ENCODE peak calls at places on chromosome 3, in four cellular contexts. R is AG20443, K is psoas muscle, P is pons. H is an unnamed sample.

GRCh38 chr3:186053954-186054353 is 54.9 kb downstream of the ETV5 start:
- DNase-seq in R (no peak), K (no peak), P (no peak), H (peak)

GRCh38 chr3:114685053-114685630 is 391.3 kb downstream of the TIGIT start:
- DNase-seq in R (no peak), K (no peak), P (no peak), H (no peak)

GRCh38 chr3:128382221-128382807 is 84.4 kb downstream of the DNAJB8 start:
- DNase-seq in R (no peak), K (no peak), P (peak), H (no peak)

GRCh38 chr3:22371592-22372291 is 620.7 kb upstream of the ZNF385D start:
- DNase-seq in R (no peak), K (no peak), P (no peak), H (no peak)

GRCh38 chr3:101780661-101781060 is 1.6 kb downstream of the NXPE3 start:
- DNase-seq in R (peak), K (no peak), P (peak), H (peak)

GRCh38 chr3:100915706-100916105 is 77.5 kb downstream of the ABI3BP start:
- DNase-seq in R (no peak), K (no peak), P (no peak), H (no peak)

GRCh38 chr3:135503429-135504083 is 462.0 kb upstream of the PPP2R3A start:
- DNase-seq in R (peak), K (peak), P (peak), H (no peak)

GRCh38 chr3:139537795-139538538 is 1.6 kb downstream of the RBP1 start:
- DNase-seq in R (no peak), K (no peak), P (no peak), H (no peak)

GRCh38 chr3:128236667-128237066 is 83.4 kb downstream of the EEFSEC start:
- DNase-seq in R (no peak), K (no peak), P (no peak), H (no peak)

GRCh38 chr3:129526121-129526900 is 2.1 kb upstream of the RHO start:
- DNase-seq in R (no peak), K (no peak), P (peak), H (no peak)

GRCh38 chr3:46935168-46935858 is 41.2 kb downstream of the CCDC12 start:
- DNase-seq in R (peak), K (peak), P (peak), H (peak)

GRCh38 chr3:10238330-10238995 is 9.8 kb upstream of the TATDN2 start:
- DNase-seq in R (no peak), K (no peak), P (no peak), H (no peak)

GRCh38 chr3:67534594-67534993 is 119.8 kb downstream of the SUCLG2 start:
- DNase-seq in R (no peak), K (no peak), P (no peak), H (no peak)

H was measured in non-pigmented ciliary epithelial cell.